ENCODE peak calls at places on chromosomes 7 and 10, in five cellular contexts. K is AG10803, M is WERI-Rb-1, G is lung, L is adrenal gland. N is an unnamed sample.

GRCh38 chr10:62917475-62918238 is 101.5 kb upstream of the EGR2 start:
- DNase-seq in K (no peak), M (no peak), G (no peak), L (no peak), N (no peak)

GRCh38 chr7:65004575-65004974 is 1.9 kb downstream of the ERV3-1 start:
- DNase-seq in K (no peak), M (no peak), G (no peak), L (no peak), N (no peak)

GRCh38 chr10:44030132-44030531 is 354.8 kb downstream of the CXCL12 start:
- DNase-seq in K (no peak), M (peak; percentile 13), G (no peak), L (no peak), N (no peak)

GRCh38 chr10:3852147-3852904 is 67.3 kb upstream of the KLF6 start:
- DNase-seq in K (peak; percentile 94), M (no peak), G (peak; percentile 90), L (peak; percentile 83), N (peak; percentile 96)

GRCh38 chr10:125824736-125825135 is 1.4 kb downstream of the BCCIP start:
- DNase-seq in K (peak; percentile 28), M (no peak), G (no peak), L (no peak), N (peak; percentile 78)

GRCh38 chr7:28840515-28841125 is 117.5 kb downstream of the TRIL start:
- DNase-seq in K (no peak), M (no peak), G (no peak), L (no peak), N (no peak)

GRCh38 chr10:133275683-133276092 is 980 bp downstream of the ADAM8 start:
- DNase-seq in K (no peak), M (no peak), G (no peak), L (no peak), N (no peak)

GRCh38 chr10:92688927-92689662 is 660 bp upstream of the HHEX start:
- DNase-seq in K (no peak), M (peak; percentile 65), G (peak; percentile 36), L (peak; percentile 48), N (peak; percentile 53)

GRCh38 chr7:2729043-2729892 is 41.3 kb downstream of the AMZ1 start:
- DNase-seq in K (no peak), M (peak; percentile 4), G (no peak), L (peak; percentile 4), N (no peak)

GRCh38 chr7:29797112-29797944 is 9.0 kb upstream of the WIPF3 start:
- DNase-seq in K (no peak), M (no peak), G (no peak), L (no peak), N (no peak)

GRCh38 chr10:19869370-19869769 is 53.1 kb downstream of the PLXDC2 start:
- DNase-seq in K (no peak), M (no peak), G (no peak), L (no peak), N (no peak)

GRCh38 chr10:63430091-63430998 is 35.4 kb downstream of the JMJD1C start:
- DNase-seq in K (peak; percentile 72), M (no peak), G (no peak), L (peak; percentile 42), N (peak; percentile 44)

GRCh38 chr10:43013065-43013464 is 63.8 kb upstream of the RET start:
- DNase-seq in K (no peak), M (no peak), G (no peak), L (no peak), N (no peak)
- H3K4me3 ChIP-seq in K (no peak overlapping the region), M (no peak overlapping the region), G (no peak overlapping the region), L (no peak overlapping the region), N (no peak overlapping the region)

DNA sequence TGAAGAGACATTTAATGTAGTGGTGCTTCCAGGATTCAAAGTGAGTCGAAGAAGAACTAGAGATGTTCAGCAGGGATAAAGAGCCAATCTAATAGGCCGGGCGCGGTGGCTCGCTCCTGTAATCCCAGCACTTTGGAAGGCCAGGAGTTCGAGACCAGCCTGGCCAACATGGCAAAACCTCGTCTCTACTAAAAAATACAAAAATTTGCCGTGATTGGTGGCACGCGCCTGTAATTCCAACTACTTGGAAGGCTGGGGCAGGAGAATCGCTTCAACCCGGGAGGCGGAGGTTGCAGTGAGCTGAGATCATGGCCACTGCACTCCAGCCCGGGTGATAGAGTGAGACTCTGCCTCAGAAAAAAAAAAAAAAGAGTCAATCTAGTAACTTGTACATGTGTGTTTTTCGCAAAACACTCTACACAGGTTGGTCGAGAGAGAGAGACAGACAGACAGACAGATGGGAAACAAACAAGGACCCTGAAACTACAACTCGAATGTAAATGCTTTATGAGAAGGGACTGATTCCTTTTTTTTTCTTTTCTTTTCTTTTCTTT is 775 bp downstream of the ABCB8 start:
- DNase-seq in K (no peak), M (no peak), G (no peak), L (no peak), N (no peak)
- TF ChIP-seq CTCF in K (no peak), M (no peak), G (no peak), L (no peak), N (no peak)

DNA sequence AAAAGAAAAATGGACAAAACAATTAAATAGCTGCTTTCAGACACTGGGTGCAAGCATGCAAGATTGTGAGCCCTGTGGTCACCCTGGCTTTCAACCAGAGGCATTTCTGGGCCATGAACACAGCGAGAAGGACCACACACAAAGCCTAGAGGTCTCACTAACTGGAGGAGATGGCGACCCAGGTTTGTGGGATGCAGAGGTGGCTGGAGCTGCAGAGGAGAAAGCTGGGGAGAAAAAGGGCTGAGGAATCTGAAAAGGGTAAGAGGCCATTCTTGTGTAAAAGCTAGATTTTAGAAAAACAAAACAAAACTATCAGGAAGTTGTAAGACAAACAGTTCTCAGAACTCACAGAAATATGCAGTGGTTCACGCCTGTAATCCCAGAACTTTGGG is 30.1 kb upstream of the PTPRN2 start:
- DNase-seq in K (peak; percentile 45), M (no peak), G (no peak), L (no peak), N (no peak)
- H3K4me3 ChIP-seq in K (no peak overlapping the region), M (no peak overlapping the region), G (no peak overlapping the region), L (no peak overlapping the region), N (no peak overlapping the region)

DNA sequence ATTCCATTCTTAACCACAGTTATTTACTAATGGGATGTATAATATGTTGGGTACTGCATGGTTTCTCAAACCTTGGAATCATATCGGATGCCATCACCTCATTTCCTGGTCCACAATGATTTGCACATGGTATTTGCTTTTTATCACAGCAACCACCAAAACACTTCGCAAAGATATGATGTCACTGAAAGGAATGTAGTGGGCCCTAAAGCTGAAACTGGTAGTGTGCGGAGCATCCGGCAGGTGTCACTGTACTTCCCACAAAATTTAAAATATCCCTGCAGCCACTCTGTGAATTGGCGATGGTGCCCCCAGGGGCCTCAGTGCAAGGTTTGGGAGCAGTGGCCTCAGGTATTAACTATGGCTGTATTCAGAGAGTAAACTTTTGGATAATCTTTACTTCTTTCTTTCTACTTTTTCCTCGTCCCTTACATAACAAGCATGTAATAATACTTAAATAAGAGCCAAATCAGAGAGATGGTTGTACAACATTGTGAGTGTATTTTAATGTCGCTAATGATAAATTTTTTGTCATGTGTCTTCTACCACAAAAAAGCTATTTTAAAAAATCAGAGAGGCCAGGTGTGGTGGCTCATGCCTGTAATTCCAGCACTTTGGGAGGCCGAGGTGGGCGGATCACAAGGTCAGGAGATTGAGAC is 66.2 kb downstream of the FAM241B start:
- DNase-seq in K (peak; percentile 87), M (no peak), G (no peak), L (peak; percentile 29), N (peak; percentile 61)
- TF ChIP-seq CTCF in K (peak; percentile 58), M (peak; percentile 17), G (peak; percentile 23), L (peak; percentile 35), N (peak; percentile 46)

DNA sequence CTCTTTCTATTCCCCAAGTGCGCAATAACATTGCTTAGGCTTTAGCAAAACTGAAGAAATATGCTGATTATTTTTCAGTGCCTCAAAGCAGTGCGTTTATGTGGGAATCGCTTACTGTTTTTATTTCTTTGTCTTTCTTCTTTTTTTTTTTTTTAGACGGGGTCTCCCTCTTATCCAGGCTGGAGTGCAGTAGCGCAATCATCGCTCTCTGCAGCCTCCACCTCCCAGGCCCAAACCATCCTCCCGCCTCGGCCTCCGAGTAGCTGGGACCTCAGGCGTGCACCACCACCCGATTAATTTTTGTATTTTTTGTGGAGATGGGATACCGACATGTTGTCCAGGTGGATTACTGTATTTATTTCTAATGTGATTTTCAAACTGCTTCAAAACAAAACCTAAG is 1.2 kb downstream of the DENND10 start:
- DNase-seq in K (no peak), M (no peak), G (no peak), L (no peak), N (no peak)
- H3K4me3 ChIP-seq in K (peak overlapping the region; percentile 83), M (peak overlapping the region; percentile 54), G (no peak overlapping the region), L (no peak overlapping the region), N (peak overlapping the region; percentile 79)

GRCh38 chr7:95394370-95394769 is 1.8 kb downstream of the PON3 start:
- DNase-seq in K (no peak), M (peak; percentile 15), G (no peak), L (no peak), N (no peak)

GRCh38 chr7:95398155-95398940 is 2.2 kb upstream of the PON3 start:
- DNase-seq in K (no peak), M (peak; percentile 16), G (no peak), L (no peak), N (no peak)

GRCh38 chr7:95397381-95397780 is 1.2 kb upstream of the PON3 start:
- DNase-seq in K (no peak), M (no peak), G (no peak), L (no peak), N (no peak)

GRCh38 chr7:95395755-95396135 is 430 bp downstream of the PON3 start:
- DNase-seq in K (no peak), M (no peak), G (no peak), L (no peak), N (no peak)

DNA sequence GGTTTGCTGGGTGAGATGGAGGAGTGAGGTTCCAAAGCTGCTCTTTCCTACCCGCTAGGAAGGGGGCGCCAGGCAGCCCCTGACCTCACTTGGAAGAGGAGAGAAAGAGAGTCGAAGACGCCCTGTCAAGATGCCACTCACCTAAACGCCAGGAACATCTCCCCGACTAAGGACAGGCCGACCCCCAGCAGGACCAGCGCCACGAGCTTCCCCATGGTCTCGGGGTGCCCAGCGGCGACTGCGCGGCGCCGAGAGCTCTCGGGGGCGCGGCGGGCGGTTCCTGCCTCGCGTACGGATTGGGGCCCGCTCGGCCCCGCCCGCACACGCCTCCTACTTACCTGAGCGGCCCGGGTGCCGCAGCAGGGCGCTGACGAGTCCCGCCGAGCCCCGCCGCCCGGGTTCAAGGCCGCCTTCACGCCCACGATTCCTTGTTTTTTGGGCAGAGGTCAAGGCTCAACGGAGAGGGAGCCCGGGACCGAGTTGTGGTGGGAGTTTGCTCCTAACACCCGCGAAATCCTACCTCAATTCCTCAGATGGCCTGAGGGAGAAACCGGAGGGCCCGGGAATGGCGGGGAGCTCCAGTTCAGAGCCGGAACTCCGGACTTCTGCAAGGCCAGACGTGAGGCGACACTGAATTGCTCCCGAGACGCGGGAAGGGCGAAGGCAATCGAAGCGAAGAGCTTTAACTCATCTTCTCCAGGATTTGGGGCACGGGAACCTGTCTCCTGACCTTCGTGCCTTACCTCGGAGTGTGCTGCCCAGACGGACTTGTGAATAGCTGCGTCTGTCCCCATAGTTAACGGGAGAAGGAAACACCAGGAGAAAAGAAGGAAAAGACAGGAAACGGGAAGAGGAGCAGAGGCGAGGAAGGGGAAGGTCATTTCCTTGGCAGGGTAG is at the start of gene PON3:
- DNase-seq in K (no peak), M (no peak), G (peak; percentile 50), L (no peak), N (no peak)
- TF ChIP-seq CTCF in K (no peak), M (no peak), G (no peak), L (no peak), N (no peak)

GRCh38 chr10:26335574-26336093 is 102.5 kb upstream of the APBB1IP start:
- DNase-seq in K (no peak), M (no peak), G (no peak), L (no peak), N (no peak)
- H3K4me3 ChIP-seq in K (no peak overlapping the region), M (no peak overlapping the region), G (no peak overlapping the region), L (no peak overlapping the region), N (no peak overlapping the region)